ENCODE peak calls at places on chromosomes 13 and 19, in eight cellular contexts. I is HT1080; C is GM13976; E is activated T-cell treated with anti-CD3 and anti-CD28 coated beads for 1 hour; P is stimulated activated CD8-positive, alpha-beta memory T cell treated with anti-CD3 and anti-CD28 coated beads, Interleukin-15, amount 100 ng/mL, for 4 hours; F is HCEC 1CT; W is fibroblast of mammary gland; M is activated naive CD4-positive, alpha-beta T cell treated with Interleukin-2 at 50 U/mL for 16 hours. N is an unnamed sample.

GRCh38 chr19:35353635-35354034 is 4.6 kb upstream of the FFAR3 start:
- DNase-seq in I (no peak), C (no peak), E (no peak), P (no peak), F (no peak), W (peak), M (no peak), N (no peak)

GRCh38 chr19:41422456-41422855 is 4.7 kb downstream of the B3GNT8 start:
- DNase-seq in I (no peak), C (no peak), E (no peak), P (no peak), F (no peak), W (no peak), M (no peak), N (no peak)

GRCh38 chr13:50344717-50345116 is 329.5 kb downstream of the KCNRG start:
- DNase-seq in I (no peak), C (no peak), E (no peak), P (no peak), F (no peak), W (no peak), M (no peak), N (no peak)

GRCh38 chr13:100490692-100491091 is 97.9 kb downstream of the GGACT start:
- DNase-seq in I (no peak), C (no peak), E (no peak), P (no peak), F (no peak), W (no peak), M (no peak), N (no peak)

GRCh38 chr19:33472696-33473624 is 48.6 kb downstream of the PEPD start:
- DNase-seq in I (peak), C (no peak), E (no peak), P (no peak), F (peak), W (peak), M (no peak), N (peak)

GRCh38 chr13:75202981-75203380 is 279.0 kb downstream of the TBC1D4 start:
- DNase-seq in I (peak), C (no peak), E (no peak), P (no peak), F (no peak), W (no peak), M (no peak), N (no peak)

GRCh38 chr13:113064534-113065405 is 40.8 kb upstream of the F7 start:
- DNase-seq in I (peak), C (no peak), E (no peak), P (no peak), F (no peak), W (peak), M (no peak), N (peak)

GRCh38 chr19:7140137-7140536 is 70.6 kb downstream of the ZNF557 start:
- DNase-seq in I (no peak), C (no peak), E (no peak), P (no peak), F (no peak), W (no peak), M (no peak), N (no peak)

GRCh38 chr13:99956473-99957349 is 14.9 kb downstream of the ZIC5 start:
- DNase-seq in I (no peak), C (peak), E (no peak), P (no peak), F (no peak), W (no peak), M (no peak), N (no peak)

GRCh38 chr13:50893211-50893852 is 16.3 kb upstream of the RNASEH2B start:
- DNase-seq in I (peak), C (peak), E (no peak), P (no peak), F (no peak), W (peak), M (no peak), N (no peak)

GRCh38 chr13:33745370-33746324 is 72.3 kb upstream of the RFC3 start:
- DNase-seq in I (no peak), C (no peak), E (no peak), P (no peak), F (no peak), W (no peak), M (no peak), N (no peak)

GRCh38 chr19:38044267-38045111 is 137.5 kb downstream of the SIPA1L3 start:
- DNase-seq in I (no peak), C (peak), E (no peak), P (no peak), F (peak), W (peak), M (no peak), N (peak)

GRCh38 chr19:58328999-58329398 is 2.2 kb downstream of the ZSCAN22 start:
- DNase-seq in I (no peak), C (no peak), E (no peak), P (no peak), F (no peak), W (no peak), M (no peak), N (no peak)

GRCh38 chr13:44211286-44211685 is 162.3 kb upstream of the SERP2 start:
- DNase-seq in I (no peak), C (no peak), E (no peak), P (no peak), F (no peak), W (no peak), M (no peak), N (no peak)

GRCh38 chr13:60286707-60287106 is 110.3 kb upstream of the TDRD3 start:
- DNase-seq in I (no peak), C (no peak), E (no peak), P (no peak), F (no peak), W (no peak), M (no peak), N (no peak)

GRCh38 chr13:113598481-113598880 is 13.9 kb downstream of the TFDP1 start:
- DNase-seq in I (no peak), C (no peak), E (no peak), P (no peak), F (no peak), W (no peak), M (no peak), N (no peak)

GRCh38 chr13:26707122-26708006 is 53.2 kb downstream of the GPR12 start:
- DNase-seq in I (peak), C (peak), E (no peak), P (no peak), F (peak), W (peak), M (peak), N (peak)

GRCh38 chr19:17155251-17155650 is 59.9 kb upstream of the USE1 start:
- DNase-seq in I (no peak), C (no peak), E (no peak), P (no peak), F (no peak), W (no peak), M (no peak), N (no peak)

GRCh38 chr19:30001301-30001700 is 59.3 kb downstream of the URI1 start:
- DNase-seq in I (no peak), C (no peak), E (no peak), P (no peak), F (no peak), W (no peak), M (no peak), N (no peak)

GRCh38 chr13:33454844-33455256 is 169.3 kb upstream of the STARD13 start:
- DNase-seq in I (no peak), C (no peak), E (no peak), P (no peak), F (no peak), W (peak), M (no peak), N (peak)

GRCh38 chr19:460877-461609 is at the start of gene SHC2:
- DNase-seq in I (no peak), C (no peak), E (no peak), P (no peak), F (no peak), W (no peak), M (no peak), N (no peak)

GRCh38 chr19:43782689-43783231 is 2.0 kb upstream of the KCNN4 start:
- DNase-seq in I (no peak), C (no peak), E (no peak), P (no peak), F (no peak), W (no peak), M (no peak), N (no peak)

GRCh38 chr19:45136507-45137178 is 24.1 kb downstream of the NKPD1 start:
- DNase-seq in I (no peak), C (peak), E (no peak), P (no peak), F (no peak), W (no peak), M (no peak), N (no peak)

GRCh38 chr13:75180805-75181455 is 301.0 kb downstream of the TBC1D4 start:
- DNase-seq in I (no peak), C (no peak), E (no peak), P (no peak), F (peak), W (peak), M (no peak), N (no peak)